ENCODE peak calls at places on chromosomes 5 and 9, in seven cellular contexts. P is SW 1271, H is Ammon's horn, J is AG09309, G is Calu3, D is left cardiac atrium, E is cardiac muscle cell. S is an unnamed sample.

GRCh38 chr5:13625616-13626198 is 318.8 kb downstream of the DNAH5 start:
- DNase-seq in P (no peak), H (no peak), J (no peak), G (no peak), D (no peak), E (no peak), S (no peak)

GRCh38 chr5:107719207-107719606 is 48.5 kb upstream of the EFNA5 start:
- DNase-seq in P (no peak), H (no peak), J (no peak), G (no peak), D (no peak), E (no peak), S (no peak)

GRCh38 chr5:142720561-142721275 is 34.8 kb upstream of the FGF1 start:
- DNase-seq in P (no peak), H (no peak), J (no peak), G (peak), D (peak), E (no peak), S (peak)

GRCh38 chr9:73523391-73523790 is 371.7 kb downstream of the ANXA1 start:
- DNase-seq in P (no peak), H (no peak), J (no peak), G (no peak), D (no peak), E (no peak), S (no peak)

GRCh38 chr5:93599427-93600146 is 16.6 kb downstream of the NR2F1 start:
- DNase-seq in P (no peak), H (peak), J (no peak), G (no peak), D (peak), E (no peak), S (no peak)

GRCh38 chr9:136105398-136106135 is 10.5 kb upstream of the NACC2 start:
- DNase-seq in P (no peak), H (no peak), J (no peak), G (no peak), D (peak), E (no peak), S (no peak)

GRCh38 chr5:51433052-51433710 is 49.9 kb downstream of the ISL1 start:
- DNase-seq in P (peak), H (no peak), J (no peak), G (no peak), D (no peak), E (no peak), S (no peak)

GRCh38 chr9:105957830-105958229 is 263.5 kb downstream of the TMEM38B start:
- DNase-seq in P (no peak), H (no peak), J (no peak), G (peak), D (no peak), E (no peak), S (no peak)

GRCh38 chr5:142906863-142907671 is 136.9 kb downstream of the ARHGAP26 start:
- DNase-seq in P (no peak), H (peak), J (no peak), G (no peak), D (peak), E (no peak), S (no peak)